ENCODE peak calls at places on chromosomes 7 and 10, in seven cellular contexts. Z is GM23248, A is HCT116, R is pancreas, Y is PC-9, T is aorta, M is left ventricle myocardium inferior. B is an unnamed sample. For H3K4me1, the result is how much of the 10 kb centered on the place peaks cover.

GRCh38 chr7:3067193-3067592 is 23.5 kb upstream of the CARD11 start:
- DNase-seq in Z (no peak), A (no peak), R (no peak), Y (no peak), T (no peak), M (no peak), B (peak)

GRCh38 chr7:94045566-94045965 is 41.4 kb upstream of the BET1 start:
- DNase-seq in Z (no peak), A (no peak), R (no peak), Y (no peak), T (no peak), M (no peak), B (no peak)

GRCh38 chr10:15436696-15437095 is 65.6 kb upstream of the FAM171A1 start:
- DNase-seq in Z (peak), A (no peak), R (no peak), Y (no peak), T (no peak), M (no peak), B (no peak)

GRCh38 chr10:123241391-123242141 is 87.4 kb downstream of the BUB3 start:
- DNase-seq in Z (no peak), A (no peak), R (no peak), Y (no peak), T (no peak), M (no peak), B (peak)

GRCh38 chr7:77846317-77847092 is 47.9 kb downstream of the PHTF2 start:
- DNase-seq in Z (no peak), A (no peak), R (no peak), Y (no peak), T (no peak), M (no peak), B (no peak)

GRCh38 chr10:111379521-111379920 is 302.7 kb downstream of the ADRA2A start:
- DNase-seq in Z (no peak), A (no peak), R (no peak), Y (no peak), T (no peak), M (no peak), B (no peak)

GRCh38 chr7:139246905-139247304 is 15.9 kb downstream of the UBN2 start:
- DNase-seq in Z (peak), A (no peak), R (no peak), Y (no peak), T (no peak), M (no peak), B (no peak)

GRCh38 chr10:119415536-119416527 is 126.7 kb downstream of the RGS10 start:
- DNase-seq in Z (no peak), A (no peak), R (no peak), Y (no peak), T (no peak), M (no peak), B (no peak)

GRCh38 chr10:2813277-2813676 is 254.1 kb upstream of the PFKP start:
- DNase-seq in Z (no peak), A (no peak), R (no peak), Y (no peak), T (no peak), M (no peak), B (no peak)

GRCh38 chr10:78255796-78256638 is 222.4 kb downstream of the RPS24 start:
- DNase-seq in Z (peak), A (peak), R (no peak), Y (peak), T (peak), M (no peak), B (no peak)

GRCh38 chr10:85548038-85548437 is 818.6 kb downstream of the GRID1 start:
- DNase-seq in Z (peak), A (peak), R (peak), Y (peak), T (no peak), M (peak), B (no peak)

GRCh38 chr10:10824611-10825148 is 193.0 kb upstream of the CELF2 start:
- DNase-seq in Z (peak), A (no peak), R (no peak), Y (no peak), T (peak), M (no peak), B (no peak)

GRCh38 chr10:118241229-118242137 is 100.6 kb downstream of the FAM204A start:
- DNase-seq in Z (peak), A (peak), R (peak), Y (peak), T (peak), M (peak), B (peak)

GRCh38 chr7:71237945-71238344 is 106.0 kb downstream of the GALNT17 start:
- DNase-seq in Z (no peak), A (no peak), R (no peak), Y (no peak), T (peak), M (peak), B (no peak)

GRCh38 chr10:29784175-29784773 is 149.5 kb upstream of the SVIL start:
- DNase-seq in Z (peak), A (peak), R (peak), Y (peak), T (peak), M (no peak), B (no peak)

GRCh38 chr10:58152698-58153263 is 114.9 kb downstream of the IPMK start:
- DNase-seq in Z (peak), A (peak), R (peak), Y (no peak), T (peak), M (peak), B (peak)

GRCh38 chr10:117342638-117343037 is 32.6 kb downstream of the PDZD8 start:
- DNase-seq in Z (peak), A (no peak), R (no peak), Y (peak), T (no peak), M (no peak), B (no peak)

GRCh38 chr7:595621-596010 is 76.0 kb upstream of the PDGFA start:
- DNase-seq in Z (no peak), A (no peak), R (no peak), Y (no peak), T (no peak), M (no peak), B (no peak)

GRCh38 chr7:13687500-13687899 is 302.0 kb downstream of the ETV1 start:
- DNase-seq in Z (no peak), A (no peak), R (no peak), Y (no peak), T (no peak), M (no peak), B (no peak)

GRCh38 chr7:33495207-33495606 is 365.8 kb downstream of the BBS9 start:
- DNase-seq in Z (peak), A (no peak), R (no peak), Y (no peak), T (no peak), M (no peak), B (no peak)

GRCh38 chr10:605632-606325 is 83.7 kb downstream of the DIP2C start:
- DNase-seq in Z (no peak), A (no peak), R (no peak), Y (no peak), T (peak), M (no peak), B (no peak)

DNA sequence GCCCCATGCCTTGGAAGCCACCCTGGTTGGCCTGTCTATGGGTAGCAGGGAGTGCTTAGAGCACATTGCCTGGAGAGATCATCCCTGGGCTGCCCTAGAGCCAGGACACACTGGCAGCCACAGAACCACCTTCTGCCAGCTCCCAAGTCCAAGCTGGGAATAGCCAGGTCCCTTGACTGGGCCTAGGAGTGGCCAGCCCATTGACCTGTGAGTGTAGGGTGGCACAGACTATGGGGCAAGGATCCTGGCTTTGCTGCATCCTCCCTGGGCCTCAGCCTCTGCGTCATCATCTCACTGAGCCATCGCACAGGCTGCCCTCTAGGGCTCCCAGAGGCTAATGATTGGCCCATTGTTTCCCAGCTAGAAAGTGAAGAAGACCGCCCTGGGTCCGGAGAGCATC is 7.0 kb downstream of the AQP1 start:
- DNase-seq in Z (no peak), A (no peak), R (peak), Y (no peak), T (peak), M (peak), B (no peak)
- H3K4me1 ChIP-seq in Z (under half), A (under half), R (under half), Y (half or more), T (under half), M (half or more), B (under half)

GRCh38 chr7:134357486-134357885 is 40.8 kb upstream of the SLC35B4 start:
- DNase-seq in Z (peak), A (no peak), R (no peak), Y (peak), T (no peak), M (no peak), B (no peak)

GRCh38 chr7:134356421-134356936 is 39.7 kb upstream of the SLC35B4 start:
- DNase-seq in Z (no peak), A (no peak), R (no peak), Y (no peak), T (no peak), M (no peak), B (no peak)

GRCh38 chr7:134353411-134353810 is 36.7 kb upstream of the SLC35B4 start:
- DNase-seq in Z (no peak), A (no peak), R (no peak), Y (no peak), T (no peak), M (no peak), B (no peak)

GRCh38 chr7:134355925-134356324 is 39.2 kb upstream of the SLC35B4 start:
- DNase-seq in Z (peak), A (no peak), R (peak), Y (peak), T (peak), M (peak), B (no peak)

GRCh38 chr7:134355004-134355525 is 38.3 kb upstream of the SLC35B4 start:
- DNase-seq in Z (no peak), A (no peak), R (no peak), Y (no peak), T (no peak), M (no peak), B (no peak)
- H3K4me1 ChIP-seq in Z (under half), A (under half), R (under half), Y (under half), T (under half), M (under half), B (under half)

GRCh38 chr10:102783541-102783930 is 39.8 kb downstream of the WBP1L start:
- DNase-seq in Z (no peak), A (no peak), R (no peak), Y (no peak), T (no peak), M (no peak), B (no peak)
- H3K4me1 ChIP-seq in Z (under half), A (under half), R (under half), Y (under half), T (under half), M (half or more), B (under half)

GRCh38 chr10:5592070-5592469 is 67.3 kb downstream of the CALML3 start:
- DNase-seq in Z (no peak), A (no peak), R (no peak), Y (no peak), T (peak), M (no peak), B (no peak)
- H3K4me1 ChIP-seq in Z (under half), A (under half), R (under half), Y (half or more), T (under half), M (under half), B (under half)

DNA sequence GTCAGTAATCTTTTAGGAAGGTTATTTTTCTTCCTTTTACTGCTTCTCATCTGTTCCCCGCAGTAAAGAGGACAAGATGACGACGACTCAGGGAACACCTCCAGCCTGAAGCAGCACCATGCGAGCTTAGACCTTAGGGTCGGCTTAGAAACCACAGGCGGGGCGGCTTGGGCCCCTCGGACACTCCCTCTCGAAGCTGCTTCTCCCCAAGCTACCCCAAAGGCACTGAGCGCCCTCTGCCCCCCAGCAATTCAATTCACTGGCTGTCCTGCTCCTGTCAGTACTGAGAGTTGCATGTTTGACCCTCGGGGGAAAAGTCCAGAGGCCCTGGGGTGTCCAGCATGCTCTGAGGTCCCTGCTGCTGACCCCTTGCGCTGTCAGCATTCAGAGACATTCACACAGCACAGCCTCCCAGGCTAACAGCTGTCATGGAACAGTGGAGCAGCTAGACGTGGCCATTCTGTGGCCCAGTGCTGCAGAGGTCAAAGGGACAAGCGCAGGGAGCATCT is 112.7 kb downstream of the EGFR start:
- DNase-seq in Z (no peak), A (no peak), R (no peak), Y (no peak), T (no peak), M (no peak), B (no peak)
- H3K4me1 ChIP-seq in Z (half or more), A (half or more), R (under half), Y (half or more), T (under half), M (half or more), B (under half)

B was measured in CD8-positive, alpha-beta memory T cell.